ENCODE peak calls at places on chromosome 4, in seven cellular contexts. W is GM23248, S is HCT116, G is neural progenitor cell, U is GM23338, J is PC-3, O is hepatocyte. X is an unnamed sample.
A peak's percentile ranks its signal among the peaks of the same experiment; 100 is the strongest.

GRCh38 chr4:81217794-81218193 is 2.8 kb upstream of the PRKG2 start:
- DNase-seq in S (no peak), W (no peak), J (no peak), O (no peak), G (no peak), U (no peak), X (no peak)

GRCh38 chr4:94112644-94113043 is 95.0 kb upstream of the SMARCAD1 start:
- DNase-seq in W (no peak), J (no peak), U (no peak), S (no peak), G (no peak), O (no peak), X (no peak)

GRCh38 chr4:128455076-128455345 is 167.4 kb upstream of the PGRMC2 start:
- DNase-seq in G (no peak), W (no peak), U (no peak), J (no peak), O (no peak), S (no peak), X (no peak)

GRCh38 chr4:164888096-164888495 is 11.1 kb downstream of the APELA start:
- DNase-seq in G (no peak), J (peak; percentile 14), S (no peak), U (no peak), W (no peak), O (no peak), X (no peak)

GRCh38 chr4:166391501-166391900 is 518.5 kb downstream of the TLL1 start:
- DNase-seq in J (no peak), W (no peak), O (no peak), G (no peak), S (no peak), U (no peak), X (no peak)

GRCh38 chr4:138035781-138036258 is 206.3 kb downstream of the SLC7A11 start:
- DNase-seq in W (peak; percentile 81), J (peak; percentile 79), S (peak; percentile 53), G (peak; percentile 71), U (peak; percentile 84), O (peak; percentile 67), X (peak; percentile 86)

GRCh38 chr4:142203505-142203904 is 567.1 kb downstream of the IL15 start:
- DNase-seq in J (no peak), U (no peak), W (no peak), S (no peak), G (no peak), O (no peak), X (no peak)

GRCh38 chr4:56681158-56681848 is at the start of gene HOPX:
- DNase-seq in G (no peak), J (peak; percentile 86), U (no peak), S (no peak), O (peak; percentile 69), W (no peak), X (peak; percentile 70)

GRCh38 chr4:78722320-78722719 is 53.8 kb upstream of the BMP2K start:
- DNase-seq in O (no peak), W (no peak), U (no peak), J (no peak), S (no peak), G (no peak), X (no peak)

GRCh38 chr4:32847466-32847865 is 2127.3 kb downstream of the PCDH7 start:
- DNase-seq in S (no peak), W (peak; percentile 29), O (peak; percentile 26), G (peak; percentile 30), U (peak; percentile 17), J (peak; percentile 32), X (no peak)

GRCh38 chr4:70895846-70896435 is 6.2 kb upstream of the MOB1B start:
- DNase-seq in U (no peak), J (no peak), S (no peak), O (peak; percentile 33), W (no peak), G (no peak), X (no peak)

GRCh38 chr4:140363558-140363957 is 9.9 kb upstream of the SCOC start:
- DNase-seq in O (no peak), J (no peak), G (no peak), S (no peak), U (no peak), W (no peak), X (no peak)

GRCh38 chr4:57124145-57124544 is 14.0 kb upstream of the IGFBP7 start:
- DNase-seq in G (no peak), J (no peak), U (no peak), W (no peak), S (no peak), O (no peak), X (no peak)

GRCh38 chr4:40702800-40703151 is 47.0 kb upstream of the NSUN7 start:
- DNase-seq in W (no peak), S (no peak), G (no peak), O (no peak), U (no peak), J (peak; percentile 9), X (no peak)
- TF ChIP-seq EZH2phosphoT487 in W (no peak), S (no peak), G (no peak), O (no peak), U (no peak), J (no peak), X (no peak)

GRCh38 chr4:176066757-176067156 is 1.1 kb downstream of the WDR17 start:
- DNase-seq in G (no peak), J (no peak), U (no peak), O (no peak), S (no peak), W (no peak), X (no peak)
- H3K4me3 ChIP-seq in G (peak overlapping the region; percentile 63), J (peak overlapping the region; percentile 9), U (peak overlapping the region; percentile 77), O (no peak overlapping the region), S (no peak overlapping the region), W (no peak overlapping the region), X (no peak overlapping the region)

GRCh38 chr4:110630621-110631402 is 7.9 kb upstream of the PITX2 start:
- DNase-seq in J (no peak), O (no peak), S (no peak), U (peak; percentile 66), G (peak; percentile 75), W (no peak), X (no peak)

GRCh38 chr4:110629214-110629754 is 6.4 kb upstream of the PITX2 start:
- DNase-seq in U (peak; percentile 61), S (no peak), J (no peak), W (no peak), O (no peak), G (peak; percentile 54), X (no peak)

GRCh38 chr4:110629780-110630500 is 7.1 kb upstream of the PITX2 start:
- DNase-seq in W (no peak), S (no peak), G (no peak), U (peak; percentile 21), J (no peak), O (no peak), X (no peak)

GRCh38 chr4:110626532-110627153 is 3.8 kb upstream of the PITX2 start:
- DNase-seq in U (peak; percentile 58), O (no peak), S (no peak), G (no peak), W (no peak), J (no peak), X (no peak)

DNA sequence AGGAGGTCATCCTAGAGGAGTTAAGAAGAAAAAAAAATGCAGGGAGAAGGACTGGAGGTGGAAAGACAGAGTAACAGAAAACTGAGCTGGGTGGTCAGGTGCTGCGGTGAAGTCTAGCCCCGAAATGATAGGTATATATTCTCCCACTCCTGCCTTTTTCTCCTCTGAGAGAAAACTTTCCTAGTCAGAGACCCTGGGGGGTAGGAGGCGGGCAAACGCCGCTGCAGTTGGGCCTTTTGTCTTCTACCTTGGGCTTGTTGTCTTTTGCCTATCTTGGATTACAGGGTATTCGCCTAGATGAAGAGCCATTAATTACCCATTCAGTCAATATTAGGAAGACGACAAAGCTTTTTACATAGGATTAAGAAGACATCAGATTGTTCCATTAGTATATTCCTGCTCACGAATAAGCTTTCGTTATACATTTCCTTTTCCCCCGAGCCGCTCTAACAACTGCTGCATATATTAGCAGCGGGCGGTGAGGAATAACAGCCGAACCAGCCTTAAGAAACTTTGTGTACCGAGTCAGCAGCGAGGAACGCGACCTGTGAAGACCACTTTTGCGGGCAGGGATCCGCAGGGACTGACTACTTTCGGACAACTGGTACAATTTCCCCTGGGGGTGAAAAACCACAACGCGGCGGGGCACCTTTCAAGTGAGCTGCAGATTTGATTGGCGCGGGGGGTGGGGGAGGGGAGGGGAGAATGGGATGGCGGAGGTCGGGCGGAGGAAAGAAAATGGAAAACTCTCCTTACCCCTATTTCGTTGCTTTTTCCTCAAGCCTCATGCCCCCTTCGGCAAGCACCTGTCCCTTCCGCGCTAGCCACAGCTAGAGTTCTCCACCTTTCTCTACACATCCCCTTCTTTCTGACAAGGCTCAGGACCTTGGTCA is 5.7 kb upstream of the PITX2 start:
- DNase-seq in W (no peak), G (peak; percentile 68), J (no peak), U (peak; percentile 54), O (no peak), S (no peak), X (no peak)
- TF ChIP-seq EZH2 in W (no peak), G (peak; percentile 6), J (no peak), U (peak; percentile 53), O (peak; percentile 74), S (no peak), X (no peak)

GRCh38 chr4:47349323-47349722 is 114.2 kb downstream of the COMMD8 start:
- DNase-seq in U (no peak), G (no peak), S (no peak), O (no peak), J (peak; percentile 58), W (peak; percentile 6), X (no peak)
- TF ChIP-seq EZH2phosphoT487 in U (no peak), G (no peak), S (no peak), O (no peak), J (no peak), W (no peak), X (no peak)

GRCh38 chr4:157992038-157992706 is 180.7 kb downstream of the GASK1B start:
- DNase-seq in J (peak; percentile 81), S (peak; percentile 73), O (peak; percentile 84), U (peak; percentile 84), G (peak; percentile 72), W (peak; percentile 78), X (peak; percentile 64)
- H3K4me3 ChIP-seq in J (peak overlapping the region; percentile 46), S (peak overlapping the region; percentile 35), O (no peak overlapping the region), U (no peak overlapping the region), G (no peak overlapping the region), W (peak overlapping the region; percentile 79), X (no peak overlapping the region)